ENCODE peak calls at places on chromosome 2, in nine cellular contexts. B is non-pigmented ciliary epithelial cell, T is amniotic stem cell, I is heart right ventricle, V is germinal center, K is DMS153, G is NCI-H345, E is osteoblast, F is NCI-H2171 treated with DMSO at 0.1 percent for 48 hours. A is an unnamed sample.

GRCh38 chr2:207473203-207473865 is 56.4 kb upstream of the CREB1 start:
- DNase-seq in B (peak), T (peak), I (no peak), V (no peak), K (peak), G (peak), E (peak), F (peak), A (no peak)

GRCh38 chr2:121043061-121043826 is 241.8 kb downstream of the TFCP2L1 start:
- DNase-seq in B (no peak), T (no peak), I (no peak), V (no peak), K (no peak), G (no peak), E (no peak), F (no peak), A (no peak)

GRCh38 chr2:106584304-106584954 is 97.3 kb downstream of the CD8B2 start:
- DNase-seq in B (no peak), T (no peak), I (no peak), V (no peak), K (no peak), G (no peak), E (no peak), F (no peak), A (no peak)

GRCh38 chr2:231399853-231400667 is 4.5 kb downstream of the B3GNT7 start:
- DNase-seq in B (no peak), T (no peak), I (peak), V (no peak), K (no peak), G (no peak), E (peak), F (no peak), A (no peak)

GRCh38 chr2:45616663-45617411 is 5.8 kb upstream of the SRBD1 start:
- DNase-seq in B (no peak), T (peak), I (no peak), V (no peak), K (no peak), G (no peak), E (no peak), F (no peak), A (no peak)

GRCh38 chr2:239368906-239369584 is 31.8 kb downstream of the HDAC4 start:
- DNase-seq in B (no peak), T (no peak), I (no peak), V (peak), K (no peak), G (peak), E (no peak), F (no peak), A (no peak)

GRCh38 chr2:16774980-16775963 is 109.6 kb upstream of the CYRIA start:
- DNase-seq in B (no peak), T (no peak), I (no peak), V (no peak), K (peak), G (no peak), E (no peak), F (no peak), A (no peak)

GRCh38 chr2:18423636-18424035 is 136.8 kb downstream of the RDH14 start:
- DNase-seq in B (no peak), T (no peak), I (no peak), V (no peak), K (no peak), G (no peak), E (no peak), F (no peak), A (no peak)

GRCh38 chr2:38194751-38195150 is 118.8 kb upstream of the CYP1B1 start:
- DNase-seq in B (no peak), T (no peak), I (no peak), V (no peak), K (no peak), G (no peak), E (no peak), F (no peak), A (no peak)

GRCh38 chr2:27057184-27057583 is 5.7 kb downstream of the AGBL5 start:
- DNase-seq in B (no peak), T (no peak), I (no peak), V (no peak), K (no peak), G (no peak), E (no peak), F (no peak), A (no peak)

GRCh38 chr2:36178384-36178783 is 177.2 kb upstream of the CRIM1 start:
- DNase-seq in B (no peak), T (no peak), I (no peak), V (no peak), K (no peak), G (no peak), E (no peak), F (no peak), A (no peak)

GRCh38 chr2:11129598-11130449 is 25.4 kb upstream of the SLC66A3 start:
- DNase-seq in B (no peak), T (no peak), I (peak), V (peak), K (peak), G (peak), E (peak), F (no peak), A (peak)